ENCODE peak calls at places on chromosomes 1 and 21, in seven cellular contexts. M is HAP-1, Q is mucosa of descending colon, G is kidney, Z is pancreas, R is stomach, Y is osteoblast. A is an unnamed sample.
A peak's percentile ranks its signal among the peaks of the same experiment; 100 is the strongest.

GRCh38 chr1:231020139-231020601 is 19.9 kb downstream of the FAM89A start:
- DNase-seq in M (no peak), Q (no peak), G (no peak), Z (no peak), R (no peak), Y (no peak), A (peak; percentile 31)

GRCh38 chr1:27630859-27631491 is 4.0 kb downstream of the FGR start:
- DNase-seq in M (no peak), Q (no peak), G (peak; percentile 84), Z (no peak), R (no peak), Y (peak; percentile 1), A (peak; percentile 56)

GRCh38 chr1:177585492-177586220 is 384.2 kb downstream of the SEC16B start:
- DNase-seq in M (no peak), Q (no peak), G (no peak), Z (no peak), R (peak; percentile 54), Y (no peak), A (no peak)

GRCh38 chr1:211685823-211686222 is 10.4 kb upstream of the NEK2 start:
- DNase-seq in M (no peak), Q (no peak), G (no peak), Z (no peak), R (no peak), Y (no peak), A (no peak)

GRCh38 chr1:15089244-15089992 is 64.1 kb upstream of the TMEM51 start:
- DNase-seq in M (no peak), Q (no peak), G (no peak), Z (no peak), R (peak; percentile 40), Y (no peak), A (peak; percentile 54)

GRCh38 chr1:46333300-46334029 is 7.1 kb upstream of the NSUN4 start:
- DNase-seq in M (peak; percentile 44), Q (no peak), G (no peak), Z (no peak), R (no peak), Y (peak; percentile 86), A (no peak)

GRCh38 chr1:165367375-165367993 is 11.0 kb upstream of the LMX1A start:
- DNase-seq in M (peak; percentile 41), Q (no peak), G (no peak), Z (peak; percentile 69), R (peak; percentile 86), Y (peak; percentile 94), A (peak; percentile 79)

GRCh38 chr1:1779691-1780597 is 1.7 kb upstream of the NADK start:
- DNase-seq in M (peak; percentile 91), Q (peak; percentile 77), G (peak; percentile 78), Z (peak; percentile 64), R (peak; percentile 75), Y (peak; percentile 94), A (peak; percentile 76)

GRCh38 chr1:51574796-51575195 is 42.1 kb upstream of the OSBPL9 start:
- DNase-seq in M (no peak), Q (no peak), G (no peak), Z (no peak), R (no peak), Y (no peak), A (no peak)

GRCh38 chr1:112675728-112676381 is 1.4 kb downstream of the MOV10 start:
- DNase-seq in M (no peak), Q (no peak), G (no peak), Z (no peak), R (no peak), Y (no peak), A (no peak)

GRCh38 chr1:173241528-173242347 is 34.6 kb upstream of the TNFSF4 start:
- DNase-seq in M (no peak), Q (no peak), G (no peak), Z (no peak), R (no peak), Y (no peak), A (peak; percentile 29)

GRCh38 chr1:7343917-7344316 is 427.2 kb upstream of the VAMP3 start:
- DNase-seq in M (no peak), Q (no peak), G (no peak), Z (no peak), R (no peak), Y (no peak), A (no peak)

GRCh38 chr1:162550925-162551324 is 10.6 kb upstream of the UAP1 start:
- DNase-seq in M (no peak), Q (no peak), G (no peak), Z (no peak), R (no peak), Y (peak; percentile 34), A (no peak)

GRCh38 chr1:60341274-60341673 is 267.7 kb upstream of the C1orf87 start:
- DNase-seq in M (no peak), Q (no peak), G (no peak), Z (no peak), R (no peak), Y (no peak), A (no peak)

GRCh38 chr1:210949489-210949888 is 184.5 kb downstream of the KCNH1 start:
- DNase-seq in M (no peak), Q (no peak), G (no peak), Z (no peak), R (no peak), Y (no peak), A (no peak)

GRCh38 chr1:156638596-156638995 is 3.3 kb upstream of the BCAN start:
- DNase-seq in M (no peak), Q (no peak), G (peak; percentile 16), Z (no peak), R (no peak), Y (peak; percentile 65), A (no peak)

GRCh38 chr1:79224537-79224936 is 218.0 kb upstream of the ADGRL4 start:
- DNase-seq in M (no peak), Q (no peak), G (no peak), Z (no peak), R (no peak), Y (no peak), A (no peak)

GRCh38 chr1:173204693-173205092 is 2.4 kb downstream of the TNFSF4 start:
- DNase-seq in M (no peak), Q (no peak), G (no peak), Z (no peak), R (no peak), Y (no peak), A (no peak)

DNA sequence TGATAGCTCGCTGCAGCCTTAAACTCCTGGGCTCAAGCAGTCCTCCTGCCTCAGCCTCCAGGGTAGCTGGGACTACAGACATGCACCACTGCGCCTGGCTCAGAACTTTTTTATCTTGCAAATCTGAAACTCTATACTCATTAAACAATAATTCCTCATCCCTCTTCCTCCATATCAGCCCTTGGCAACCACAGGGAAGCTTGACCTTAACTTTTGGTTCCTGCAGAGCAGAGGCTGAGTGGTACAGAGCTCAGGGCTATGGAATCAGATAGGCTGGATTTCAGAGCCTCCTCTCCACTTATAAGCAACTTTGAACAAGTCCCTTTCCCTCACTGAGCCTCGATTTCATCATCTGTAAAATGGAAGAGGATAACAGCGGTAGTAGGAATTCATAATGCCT is 47.4 kb downstream of the ECE1 start:
- DNase-seq in M (no peak), Q (no peak), G (no peak), Z (no peak), R (no peak), Y (no peak), A (no peak)
- H3K36me3 ChIP-seq in M (peaks cover 6% of the 10 kb centered on the region), Q (peaks cover 6% of the 10 kb centered on the region), G (peaks cover 28% of the 10 kb centered on the region), Z (no peaks in the 10 kb centered on the region), R (peaks cover 100% of the 10 kb centered on the region), Y (peaks cover 27% of the 10 kb centered on the region), A (peaks cover 3% of the 10 kb centered on the region)

GRCh38 chr1:58446368-58446767 is 100.2 kb downstream of the OMA1 start:
- DNase-seq in M (no peak), Q (no peak), G (no peak), Z (no peak), R (no peak), Y (no peak), A (no peak)

GRCh38 chr1:58447047-58447446 is 99.5 kb downstream of the OMA1 start:
- DNase-seq in M (no peak), Q (no peak), G (no peak), Z (no peak), R (no peak), Y (no peak), A (no peak)

GRCh38 chr1:58441699-58442098 is 104.8 kb downstream of the OMA1 start:
- DNase-seq in M (no peak), Q (no peak), G (no peak), Z (no peak), R (no peak), Y (no peak), A (no peak)

GRCh38 chr1:58442114-58442513 is 104.4 kb downstream of the OMA1 start:
- DNase-seq in M (no peak), Q (no peak), G (no peak), Z (no peak), R (no peak), Y (no peak), A (no peak)

DNA sequence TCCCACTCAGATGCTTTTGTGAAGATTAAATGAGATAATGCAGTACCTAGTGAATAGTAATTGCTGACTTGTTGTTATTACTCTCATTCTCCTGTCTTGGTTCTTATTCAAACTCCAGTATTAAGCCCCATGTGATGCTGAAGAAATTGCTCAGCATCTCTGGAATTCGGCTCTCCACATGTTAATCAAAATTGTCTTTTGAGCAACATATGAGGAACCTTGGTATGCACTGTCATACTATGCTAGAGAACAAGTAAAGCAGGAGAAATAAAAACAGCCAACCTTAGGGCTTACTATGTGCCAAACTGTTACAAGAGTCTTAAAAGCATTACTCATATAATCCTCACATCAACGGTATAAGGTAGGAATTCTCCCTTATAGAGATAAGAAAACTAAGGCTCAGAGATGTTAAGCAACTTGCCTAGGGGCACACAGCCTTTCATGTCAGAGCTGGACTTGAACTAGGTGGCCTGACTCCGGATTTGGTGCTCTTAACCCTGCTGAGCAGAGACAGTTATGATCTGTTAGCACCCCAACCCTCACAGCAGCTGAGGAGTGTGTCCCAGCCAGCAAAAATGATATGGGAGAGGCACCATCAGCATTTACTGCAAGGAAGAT is 102.4 kb downstream of the OMA1 start:
- DNase-seq in M (no peak), Q (no peak), G (no peak), Z (no peak), R (no peak), Y (no peak), A (no peak)
- H3K4me1 ChIP-seq in M (no peaks in the 10 kb centered on the region), Q (no peaks in the 10 kb centered on the region), G (peaks cover 27% of the 10 kb centered on the region), Z (no peaks in the 10 kb centered on the region), R (peaks cover 14% of the 10 kb centered on the region), Y (no peaks in the 10 kb centered on the region), A (no peaks in the 10 kb centered on the region)

DNA sequence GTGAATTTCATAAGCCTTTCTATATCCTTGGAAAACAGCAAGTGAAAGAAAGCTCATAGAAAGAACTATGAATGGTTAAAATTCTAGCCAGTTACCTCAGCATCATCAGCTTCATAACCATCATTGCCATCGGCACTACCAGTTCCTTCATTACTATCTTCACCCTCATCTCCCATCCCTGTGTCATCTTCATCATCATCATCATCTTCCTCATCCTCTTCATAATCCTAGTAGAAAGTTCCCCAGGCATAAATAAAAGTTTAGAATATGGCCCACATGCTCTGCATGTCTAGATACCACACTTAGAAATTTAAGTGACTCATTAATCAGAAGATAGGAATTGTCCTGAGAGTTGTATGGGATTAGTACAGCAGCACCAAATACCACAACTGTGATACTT is 49.0 kb downstream of the TPR start:
- DNase-seq in M (no peak), Q (no peak), G (no peak), Z (no peak), R (no peak), Y (no peak), A (no peak)
- H3K36me3 ChIP-seq in M (peaks cover 75% of the 10 kb centered on the region), Q (peaks cover 15% of the 10 kb centered on the region), G (peaks cover 45% of the 10 kb centered on the region), Z (peaks cover 21% of the 10 kb centered on the region), R (peaks cover 96% of the 10 kb centered on the region), Y (peaks cover 71% of the 10 kb centered on the region), A (peaks cover 13% of the 10 kb centered on the region)

DNA sequence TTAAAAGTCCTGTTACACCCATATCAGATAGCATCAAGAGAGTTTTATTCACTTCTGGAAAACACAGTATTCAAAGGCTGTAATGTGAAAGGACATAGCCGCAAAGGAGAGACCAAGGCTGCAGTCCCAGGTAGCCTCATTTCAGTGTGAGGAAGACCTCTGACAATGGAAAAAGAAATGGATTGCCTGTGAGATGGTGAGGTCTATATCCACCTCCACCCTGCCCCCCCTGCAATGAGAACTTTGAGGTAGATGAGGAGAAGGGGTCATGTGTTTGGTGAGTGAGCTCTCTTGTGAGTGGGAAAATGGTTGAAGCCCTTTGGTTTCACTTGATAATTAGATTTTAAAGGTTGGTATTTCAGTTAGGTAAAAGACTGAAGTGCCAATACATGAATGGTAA is 3.5 kb downstream of the MRPS6 start:
- DNase-seq in M (no peak), Q (no peak), G (no peak), Z (no peak), R (no peak), Y (no peak), A (no peak)
- H3K4me1 ChIP-seq in M (peaks cover 24% of the 10 kb centered on the region), Q (peaks cover 57% of the 10 kb centered on the region), G (peaks cover 31% of the 10 kb centered on the region), Z (peaks cover 37% of the 10 kb centered on the region), R (peaks cover 76% of the 10 kb centered on the region), Y (peaks cover 48% of the 10 kb centered on the region), A (peaks cover 7% of the 10 kb centered on the region)